ENCODE peak calls at places on chromosomes 6 and 20, in six cellular contexts. R is WTC11; H is cardiac fibroblast; V is stomach; K is GM12878; Z is activated CD8-positive, alpha-beta T cell treated with anti-CD3 and anti-CD28 coated beads for 36 hours. L is an unnamed sample.

GRCh38 chr6:5138995-5139827 is 54.1 kb downstream of the PPP1R3G start:
- DNase-seq in R (peak; percentile 46), H (no peak), V (no peak), K (no peak), Z (no peak), L (no peak)

GRCh38 chr6:52553158-52553557 is 23.7 kb downstream of the TRAM2 start:
- DNase-seq in R (no peak), H (no peak), V (no peak), K (no peak), Z (no peak), L (no peak)

GRCh38 chr20:3727333-3728035 is 5.0 kb upstream of the HSPA12B start:
- DNase-seq in R (no peak), H (peak; percentile 39), V (no peak), K (no peak), Z (no peak), L (no peak)

GRCh38 chr6:43966806-43967575 is 160.3 kb downstream of the MRPL14 start:
- DNase-seq in R (no peak), H (no peak), V (no peak), K (no peak), Z (no peak), L (no peak)

GRCh38 chr6:3510617-3511016 is 53.8 kb upstream of the SLC22A23 start:
- DNase-seq in R (no peak), H (no peak), V (no peak), K (no peak), Z (no peak), L (no peak)

GRCh38 chr20:22904905-22905304 is 130.2 kb upstream of the SSTR4 start:
- DNase-seq in R (no peak), H (no peak), V (no peak), K (no peak), Z (no peak), L (no peak)

GRCh38 chr20:58246346-58246745 is 17.9 kb upstream of the ANKRD60 start:
- DNase-seq in R (peak; percentile 30), H (peak; percentile 61), V (no peak), K (no peak), Z (no peak), L (no peak)

GRCh38 chr20:63553933-63554290 is at the start of gene FNDC11:
- DNase-seq in R (peak; percentile 75), H (peak; percentile 20), V (peak; percentile 58), K (no peak), Z (peak; percentile 68), L (peak; percentile 74)

GRCh38 chr20:20744170-20744725 is 31.8 kb upstream of the RALGAPA2 start:
- DNase-seq in R (no peak), H (no peak), V (no peak), K (no peak), Z (no peak), L (no peak)

GRCh38 chr6:153160221-153160620 is 29.1 kb upstream of the RGS17 start:
- DNase-seq in R (no peak), H (peak; percentile 16), V (no peak), K (no peak), Z (no peak), L (no peak)

GRCh38 chr6:143872211-143872610 is 7.9 kb downstream of the ZC2HC1B start:
- DNase-seq in R (no peak), H (peak; percentile 6), V (no peak), K (peak; percentile 11), Z (peak; percentile 6), L (peak; percentile 20)

GRCh38 chr20:33554914-33555420 is 65.1 kb downstream of the CBFA2T2 start:
- DNase-seq in R (no peak), H (peak; percentile 97), V (no peak), K (peak; percentile 94), Z (peak; percentile 41), L (peak; percentile 79)

GRCh38 chr6:30002871-30003270 is 58.2 kb upstream of the POLR1H start:
- DNase-seq in R (no peak), H (peak; percentile 57), V (no peak), K (no peak), Z (no peak), L (no peak)

GRCh38 chr20:37538003-37538402 is 10.3 kb upstream of the BLCAP start:
- DNase-seq in R (no peak), H (peak; percentile 65), V (no peak), K (no peak), Z (no peak), L (no peak)

GRCh38 chr20:39049684-39050554 is 87.8 kb downstream of the DHX35 start:
- DNase-seq in R (peak; percentile 88), H (peak; percentile 68), V (peak; percentile 75), K (peak; percentile 21), Z (peak; percentile 74), L (peak; percentile 86)

GRCh38 chr6:144582939-144583613 is 297.9 kb downstream of the UTRN start:
- DNase-seq in R (peak; percentile 12), H (peak; percentile 24), V (peak; percentile 31), K (peak; percentile 83), Z (peak; percentile 66), L (peak; percentile 39)

GRCh38 chr6:4351506-4351852 is 216.1 kb upstream of the ECI2 start:
- DNase-seq in R (no peak), H (no peak), V (no peak), K (no peak), Z (no peak), L (no peak)

GRCh38 chr6:159082039-159082815 is 37.4 kb upstream of the TAGAP start:
- DNase-seq in R (no peak), H (no peak), V (no peak), K (no peak), Z (no peak), L (no peak)

GRCh38 chr6:7542878-7543394 is 1.5 kb downstream of the DSP start:
- DNase-seq in R (peak; percentile 68), H (peak; percentile 56), V (peak; percentile 85), K (no peak), Z (no peak), L (peak; percentile 32)

GRCh38 chr6:17015551-17016381 is 86.1 kb upstream of the STMND1 start:
- DNase-seq in R (peak; percentile 58), H (peak; percentile 23), V (no peak), K (no peak), Z (peak; percentile 48), L (no peak)

GRCh38 chr20:8805737-8806442 is 263.0 kb upstream of the PLCB4 start:
- DNase-seq in R (no peak), H (no peak), V (no peak), K (no peak), Z (peak; percentile 36), L (no peak)

GRCh38 chr6:82331031-82331773 is 32.4 kb upstream of the TPBG start:
- DNase-seq in R (no peak), H (peak; percentile 59), V (no peak), K (no peak), Z (no peak), L (no peak)

GRCh38 chr6:3317741-3318211 is 59.0 kb downstream of the PSMG4 start:
- DNase-seq in R (no peak), H (no peak), V (peak; percentile 11), K (no peak), Z (no peak), L (no peak)

GRCh38 chr6:110328231-110328630 is 29.9 kb downstream of the METTL24 start:
- DNase-seq in R (no peak), H (peak; percentile 16), V (no peak), K (no peak), Z (no peak), L (no peak)

DNA sequence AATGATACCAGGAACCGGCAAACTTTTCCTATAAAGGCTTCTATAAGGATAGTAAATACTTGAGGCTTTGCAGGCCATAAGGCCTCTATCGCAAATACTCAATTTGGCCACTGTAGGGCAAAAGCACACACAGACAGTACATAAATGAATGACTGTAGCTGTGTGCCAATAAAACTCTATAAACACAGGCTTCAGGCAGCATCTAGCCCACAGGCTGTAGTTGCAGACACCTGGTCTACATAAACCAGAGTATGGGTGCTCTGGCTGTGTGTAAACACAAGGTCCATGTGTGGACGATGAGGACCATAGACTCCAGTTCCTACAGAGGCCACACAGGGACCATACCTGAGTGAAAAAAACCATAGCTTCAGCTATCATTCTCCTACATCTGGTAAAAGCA is 52.2 kb downstream of the ZMYND8 start:
- DNase-seq in R (no peak), H (peak; percentile 21), V (peak; percentile 39), K (no peak), Z (no peak), L (no peak)
- TF ChIP-seq CTCF in R (no peak), H (no peak), V (no peak), K (no peak), Z (no peak), L (no peak)

GRCh38 chr6:107729098-107729497 is 95.0 kb downstream of the SCML4 start:
- DNase-seq in R (no peak), H (no peak), V (no peak), K (no peak), Z (no peak), L (no peak)
- TF ChIP-seq CTCF in R (no peak), H (no peak), V (no peak), K (no peak), Z (no peak), L (no peak)

GRCh38 chr20:62183426-62184142 is 756 bp downstream of the MTG2 start:
- DNase-seq in R (no peak), H (peak; percentile 16), V (no peak), K (no peak), Z (no peak), L (no peak)

GRCh38 chr20:62190639-62191411 is 8.0 kb downstream of the MTG2 start:
- DNase-seq in R (no peak), H (no peak), V (no peak), K (no peak), Z (no peak), L (no peak)

GRCh38 chr20:62186096-62186426 is 3.2 kb downstream of the MTG2 start:
- DNase-seq in R (no peak), H (no peak), V (no peak), K (no peak), Z (no peak), L (no peak)

GRCh38 chr20:62182469-62183425 is at the start of gene MTG2:
- DNase-seq in R (peak; percentile 93), H (peak; percentile 95), V (peak; percentile 96), K (peak; percentile 79), Z (peak; percentile 95), L (peak; percentile 100)

DNA sequence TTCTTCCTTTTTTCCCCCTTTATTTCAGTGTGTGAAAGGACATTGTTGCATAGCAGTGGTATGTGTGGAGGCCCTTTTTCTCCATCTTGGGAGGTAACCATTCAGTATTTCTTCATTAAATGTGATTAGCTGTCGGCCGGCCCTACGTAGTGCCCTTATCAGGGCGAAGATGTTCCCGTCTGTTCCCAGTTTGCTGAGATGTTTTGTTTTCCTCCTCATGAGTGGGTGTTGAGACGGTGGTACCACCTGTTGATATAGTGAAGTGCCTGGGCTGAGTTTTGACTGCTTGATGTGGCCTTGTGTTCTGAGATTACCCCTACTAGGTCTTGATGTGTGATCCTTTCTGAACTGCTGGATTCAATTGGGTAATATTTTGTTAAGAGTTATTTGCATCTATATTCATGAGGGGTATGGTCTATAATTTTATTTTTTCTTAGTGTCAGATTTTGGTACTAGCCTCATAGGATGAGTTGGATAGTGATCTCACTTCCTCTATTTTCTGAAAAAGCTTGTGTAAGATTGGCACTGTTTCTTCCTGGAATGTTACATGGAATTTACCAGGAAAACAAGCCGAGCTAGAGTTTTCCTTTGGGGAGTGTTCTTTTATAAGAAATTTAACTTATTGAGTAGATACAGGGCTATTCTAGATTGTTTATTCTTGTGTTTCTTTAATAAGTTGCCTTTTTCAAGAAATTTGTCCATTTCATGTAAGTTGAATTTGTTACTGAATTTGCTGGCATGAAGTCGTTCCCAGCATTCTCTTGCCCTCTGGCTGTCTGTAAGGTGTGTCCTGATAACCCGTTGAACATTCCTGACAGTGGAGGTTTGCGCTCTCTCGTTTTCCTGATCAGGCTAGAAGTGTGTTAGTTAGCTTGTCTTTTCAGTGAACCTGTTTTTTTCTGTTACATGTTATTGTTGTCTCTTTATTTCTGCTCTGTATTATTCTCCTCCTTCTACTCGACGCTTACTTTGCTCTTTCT is 4.3 kb downstream of the MTG2 start:
- DNase-seq in R (no peak), H (peak; percentile 51), V (no peak), K (no peak), Z (no peak), L (no peak)
- TF ChIP-seq CTCF in R (no peak), H (no peak), V (no peak), K (no peak), Z (no peak), L (no peak)

GRCh38 chr6:74870403-74870802 is 335.4 kb downstream of the COL12A1 start:
- DNase-seq in R (no peak), H (no peak), V (no peak), K (no peak), Z (no peak), L (no peak)
- TF ChIP-seq CTCF in R (no peak), H (peak; percentile 28), V (no peak), K (no peak), Z (no peak), L (no peak)

L was measured in GM20000.